ENCODE peak calls at places on chromosomes 13 and 19, in nine cellular contexts. Z, G, E, D, W, U, V, C and X are unnamed samples.

GRCh38 chr13:99434258-99434788 is 66.9 kb upstream of the TM9SF2 start:
- DNase-seq in C (no peak), W (peak; percentile 54), U (peak; percentile 71), G (no peak), Z (no peak), E (no peak), V (no peak), D (no peak), X (no peak)

GRCh38 chr13:21310220-21310619 is 133.8 kb downstream of the MRPL57 start:
- DNase-seq in W (no peak), E (no peak), D (no peak), V (no peak), G (no peak), U (no peak), C (no peak), Z (no peak), X (no peak)

GRCh38 chr13:95247857-95248256 is 53.4 kb downstream of the ABCC4 start:
- DNase-seq in Z (no peak), W (no peak), D (no peak), C (no peak), U (no peak), V (no peak), E (no peak), G (no peak), X (no peak)

GRCh38 chr19:19543640-19544039 is 5.6 kb downstream of the CILP2 start:
- DNase-seq in G (no peak), E (no peak), U (no peak), D (no peak), C (no peak), V (no peak), Z (no peak), W (no peak), X (no peak)

GRCh38 chr19:44019498-44019897 is 5.7 kb upstream of the ZNF222 start:
- DNase-seq in C (no peak), E (no peak), D (no peak), Z (no peak), W (no peak), U (no peak), G (no peak), V (no peak), X (no peak)

GRCh38 chr19:55695511-55696290 is 20.7 kb downstream of the EPN1 start:
- DNase-seq in E (no peak), Z (no peak), D (no peak), W (no peak), G (no peak), U (no peak), V (no peak), C (no peak), X (peak; percentile 57)

GRCh38 chr19:38032951-38033350 is 125.9 kb downstream of the SIPA1L3 start:
- DNase-seq in D (no peak), U (no peak), Z (no peak), V (no peak), W (no peak), G (no peak), C (peak; percentile 52), E (no peak), X (no peak)

GRCh38 chr13:77810891-77811290 is 107.7 kb downstream of the EDNRB start:
- DNase-seq in Z (no peak), U (no peak), C (no peak), V (no peak), D (no peak), W (no peak), E (no peak), G (no peak), X (no peak)

GRCh38 chr19:10086904-10087256 is 763 bp downstream of the SHFL start:
- DNase-seq in C (no peak), V (no peak), E (no peak), W (no peak), Z (no peak), U (no peak), G (no peak), D (no peak), X (no peak)

GRCh38 chr19:32824136-32824835 is 45.3 kb downstream of the SLC7A9 start:
- DNase-seq in C (no peak), W (no peak), Z (no peak), D (no peak), G (no peak), E (no peak), V (no peak), U (no peak), X (peak; percentile 63)

GRCh38 chr13:50065712-50066111 is 50.5 kb downstream of the KCNRG start:
- DNase-seq in W (no peak), U (no peak), V (no peak), Z (no peak), E (no peak), G (no peak), D (no peak), C (no peak), X (no peak)

GRCh38 chr19:35938282-35939224 is 2.4 kb downstream of the LRFN3 start:
- DNase-seq in D (no peak), G (no peak), V (no peak), U (no peak), Z (no peak), E (no peak), W (no peak), C (no peak), X (no peak)

GRCh38 chr13:95643471-95643813 is 1.1 kb downstream of the DZIP1 start:
- DNase-seq in W (no peak), D (no peak), Z (no peak), C (peak; percentile 57), U (no peak), G (no peak), E (no peak), V (peak; percentile 27), X (no peak)

GRCh38 chr13:106617561-106617960 is 49.6 kb upstream of the ARGLU1 start:
- DNase-seq in V (peak; percentile 62), W (no peak), G (no peak), Z (no peak), D (no peak), C (peak; percentile 50), U (no peak), E (no peak), X (no peak)

GRCh38 chr13:65965496-65965895 is 1264.6 kb downstream of the PCDH9 start:
- DNase-seq in G (no peak), Z (no peak), C (peak; percentile 19), W (no peak), E (no peak), U (no peak), V (peak; percentile 24), D (no peak), X (no peak)

GRCh38 chr13:65964672-65965071 is 1265.5 kb downstream of the PCDH9 start:
- DNase-seq in G (no peak), Z (no peak), E (no peak), D (no peak), V (peak; percentile 55), C (no peak), W (no peak), U (no peak), X (no peak)

GRCh38 chr13:65971541-65971940 is 1258.6 kb downstream of the PCDH9 start:
- DNase-seq in D (no peak), Z (no peak), W (no peak), C (no peak), U (no peak), E (no peak), G (no peak), V (no peak), X (no peak)

GRCh38 chr13:65966991-65967451 is 1263.1 kb downstream of the PCDH9 start:
- DNase-seq in C (peak; percentile 55), D (no peak), G (no peak), V (peak; percentile 55), E (no peak), U (no peak), Z (peak; percentile 60), W (no peak), X (no peak)
- TF ChIP-seq CTCF in C (peak; percentile 43), D (peak; percentile 33), G (no peak), V (peak; percentile 59), E (peak; percentile 49), U (no peak), Z (peak; percentile 70), W (no peak), X (no peak)

DNA sequence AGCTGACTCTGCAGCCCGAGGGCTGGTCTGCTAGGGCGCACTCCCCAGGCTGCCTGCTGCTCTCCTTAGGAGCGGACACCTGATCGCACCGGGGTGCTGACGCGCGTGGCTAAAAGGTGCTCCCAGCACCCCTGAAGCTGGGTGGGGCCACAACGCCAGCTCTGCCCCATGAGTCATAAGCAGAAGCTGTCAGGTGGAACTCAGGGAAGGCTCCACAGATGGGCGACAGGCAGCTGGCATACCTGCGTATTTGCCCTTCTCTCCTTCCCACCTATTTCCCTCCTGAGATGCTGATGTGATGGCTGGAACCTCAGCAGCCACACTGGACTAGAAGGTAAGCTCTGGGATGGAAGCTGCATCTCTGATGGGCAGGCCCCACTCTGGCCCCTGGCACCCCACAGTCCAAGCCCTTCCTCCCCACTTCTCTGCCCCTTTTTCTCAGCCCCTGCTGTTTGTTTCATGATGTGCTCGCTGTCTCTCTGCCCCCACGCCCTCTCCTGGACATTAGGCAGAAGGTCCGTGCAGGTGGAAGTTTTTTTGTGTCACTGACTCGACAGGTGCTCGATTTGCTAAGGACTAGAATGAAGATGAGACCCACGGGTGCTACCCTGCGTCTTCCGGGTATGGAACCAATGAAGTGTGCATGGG is 30.3 kb upstream of the CACTIN start:
- DNase-seq in W (no peak), V (no peak), C (no peak), E (no peak), D (no peak), Z (no peak), U (no peak), G (no peak), X (no peak)
- TF ChIP-seq CTCF in W (no peak), V (peak; percentile 30), C (no peak), E (peak; percentile 6), D (no peak), Z (peak; percentile 58), U (no peak), G (no peak), X (no peak)

GRCh38 chr13:103898481-103898880 is 832.3 kb upstream of the SLC10A2 start:
- DNase-seq in E (no peak), C (no peak), G (no peak), V (no peak), W (no peak), D (no peak), U (no peak), Z (no peak), X (no peak)
- TF ChIP-seq CTCF in E (no peak), C (no peak), G (no peak), V (no peak), W (no peak), D (no peak), U (no peak), Z (no peak), X (no peak)

DNA sequence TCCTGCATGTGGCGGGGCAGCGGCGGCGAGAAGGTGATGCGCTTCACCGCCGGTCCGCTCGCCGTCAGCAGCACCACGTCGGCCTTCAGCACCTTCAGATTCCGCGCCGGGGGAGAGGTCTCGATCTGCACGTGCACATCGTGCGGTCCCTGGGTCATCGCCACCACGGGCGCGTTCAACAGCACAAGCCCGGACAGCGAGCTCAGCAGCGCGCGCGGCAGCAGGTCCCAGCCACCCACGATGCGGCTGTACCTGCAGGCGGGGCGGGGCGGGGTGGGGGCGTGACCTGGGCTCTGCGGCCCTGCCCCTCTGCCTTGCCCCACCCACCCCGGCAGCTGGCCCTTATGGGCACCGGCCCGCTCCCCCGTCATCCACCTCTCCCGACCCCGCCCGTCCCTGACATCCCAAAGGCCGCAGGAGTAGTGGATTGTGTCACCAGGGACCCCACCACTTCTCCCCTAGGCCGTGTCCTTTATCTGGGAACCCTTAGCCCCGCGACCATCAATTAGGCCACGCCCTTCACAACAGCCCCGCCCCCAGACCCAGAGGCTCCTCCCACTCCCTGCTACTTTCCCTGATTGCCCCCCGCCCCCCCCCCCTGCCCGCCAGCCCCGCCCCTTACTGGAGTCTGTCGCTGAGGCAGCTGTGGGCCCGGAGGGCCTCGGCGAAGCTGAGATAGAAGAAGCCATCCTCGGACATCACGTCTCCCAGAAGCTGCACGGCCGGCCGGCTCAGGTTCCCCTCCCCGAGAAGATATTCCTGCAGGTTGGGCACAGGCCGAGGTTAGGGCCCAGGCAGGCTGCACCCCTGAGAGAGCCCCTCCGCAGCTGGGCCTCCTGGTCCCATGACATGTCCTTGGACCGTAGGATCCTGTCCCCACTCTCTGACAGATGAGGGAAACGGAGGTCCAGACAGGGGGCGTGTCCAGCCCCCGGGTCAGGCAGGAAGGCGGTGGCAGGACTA is 6.1 kb downstream of the IL4I1 start:
- DNase-seq in Z (no peak), C (no peak), G (no peak), D (no peak), V (no peak), U (peak; percentile 49), E (no peak), W (peak; percentile 57), X (no peak)
- TF ChIP-seq CTCF in Z (peak; percentile 10), C (no peak), G (no peak), D (no peak), V (no peak), U (peak; percentile 65), E (peak; percentile 1), W (no peak), X (no peak)